ENCODE peak calls at places on chromosomes 7 and 10, in six cellular contexts. N is choroid plexus epithelial cell; S is GDM1; X is progenitor cell of endocrine pancreas; W is NCI-H1092 treated with DMSO at 0.1 percent for 48 hours; Y is stimulated activated effector memory CD8-positive, alpha-beta T cell treated with anti-CD3 and anti-CD28 coated beads, Interleukin-12 subunit alpha, Interleukin-12 subunit beta, amount 100 ng/mL, for 72 hours. I is an unnamed sample.

GRCh38 chr10:132606536-132607316 is 69.1 kb downstream of the INPP5A start:
- DNase-seq in S (no peak), X (no peak), N (peak), Y (no peak), W (peak), I (peak)

GRCh38 chr10:84200537-84201243 is 6.4 kb downstream of the CDHR1 start:
- DNase-seq in N (no peak), S (no peak), Y (no peak), X (no peak), W (no peak), I (no peak)

GRCh38 chr10:36345770-36346169 is 703.7 kb upstream of the FZD8 start:
- DNase-seq in Y (no peak), X (no peak), S (no peak), N (peak), W (no peak), I (no peak)

GRCh38 chr7:92255308-92255707 is 9.5 kb downstream of the ANKIB1 start:
- DNase-seq in W (no peak), X (no peak), Y (no peak), N (peak), S (no peak), I (no peak)

GRCh38 chr7:77409005-77409738 is 7.0 kb downstream of the GSAP start:
- DNase-seq in W (no peak), N (peak), Y (no peak), S (no peak), X (no peak), I (no peak)

GRCh38 chr10:29932991-29933390 is 126.4 kb downstream of the JCAD start:
- DNase-seq in X (no peak), Y (no peak), W (no peak), S (no peak), N (no peak), I (no peak)

GRCh38 chr10:13882112-13882711 is 295.4 kb downstream of the PRPF18 start:
- DNase-seq in W (no peak), S (peak), Y (no peak), N (peak), X (no peak), I (peak)

GRCh38 chr10:1186693-1186990 is 130.5 kb downstream of the WDR37 start:
- DNase-seq in W (no peak), X (no peak), Y (no peak), N (no peak), S (no peak), I (no peak)

GRCh38 chr7:98119257-98119918 is 12.7 kb downstream of the LMTK2 start:
- DNase-seq in Y (no peak), S (no peak), X (no peak), N (peak), W (no peak), I (no peak)

GRCh38 chr10:43689618-43689954 is 40.9 kb upstream of the ZNF32 start:
- DNase-seq in W (no peak), X (no peak), Y (peak), N (peak), S (no peak), I (no peak)

GRCh38 chr7:1698221-1698620 is 28.1 kb downstream of the ELFN1 start:
- DNase-seq in X (no peak), S (no peak), Y (no peak), N (no peak), W (no peak), I (no peak)

GRCh38 chr10:126684171-126684745 is 13.8 kb upstream of the C10orf90 start:
- DNase-seq in N (peak), W (no peak), Y (no peak), S (no peak), X (no peak), I (no peak)

GRCh38 chr7:47474937-47475879 is 106.7 kb downstream of the TNS3 start:
- DNase-seq in S (peak), W (no peak), X (peak), Y (no peak), N (peak), I (peak)

GRCh38 chr7:31121641-31122040 is 69.5 kb downstream of the ADCYAP1R1 start:
- DNase-seq in X (no peak), W (no peak), Y (no peak), S (no peak), N (no peak), I (no peak)

GRCh38 chr7:7662527-7662926 is 22.0 kb downstream of the UMAD1 start:
- DNase-seq in S (no peak), N (peak), W (peak), X (no peak), Y (no peak), I (no peak)

GRCh38 chr10:3077940-3078630 is 10.7 kb downstream of the PFKP start:
- DNase-seq in S (no peak), Y (no peak), X (no peak), W (no peak), N (peak), I (no peak)

GRCh38 chr7:5677538-5678294 is 103.7 kb downstream of the RNF216 start:
- DNase-seq in N (peak), W (no peak), S (peak), Y (no peak), X (peak), I (peak)

GRCh38 chr10:74179124-74179710 is 28.2 kb downstream of the ADK start:
- DNase-seq in N (no peak), S (no peak), W (no peak), Y (no peak), X (no peak), I (no peak)

GRCh38 chr7:46630031-46630430 is 709.0 kb upstream of the IGFBP3 start:
- DNase-seq in S (no peak), Y (no peak), N (peak), X (no peak), W (peak), I (peak)

GRCh38 chr7:82021713-82022112 is 251.9 kb upstream of the HGF start:
- DNase-seq in Y (no peak), W (no peak), S (no peak), X (no peak), N (no peak), I (no peak)

GRCh38 chr10:102856758-102857424 is 2.8 kb downstream of the BORCS7 start:
- DNase-seq in S (no peak), X (no peak), W (no peak), N (no peak), Y (no peak), I (no peak)

I was measured in SJCRH30.